ENCODE peak calls at places on chromosome 2, in six cellular contexts. K is fibroblast of pulmonary artery; J is stimulated activated CD4-positive, alpha-beta T cell treated with anti-CD3 and anti-CD28 coated beads, Interleukin-1b, Interleukin-23, amount 100 ng/mL, for 24 hours; M is MM.1S; W is midbrain; T is prostate gland. N is an unnamed sample.
A peak's percentile ranks its signal among the peaks of the same experiment; 100 is the strongest.

GRCh38 chr2:239602290-239603282 is 201.8 kb upstream of the HDAC4 start:
- DNase-seq in K (no peak), J (no peak), M (no peak), W (no peak), T (no peak), N (no peak)

GRCh38 chr2:68832161-68832869 is 38.9 kb downstream of the BMP10 start:
- DNase-seq in K (peak; percentile 91), J (no peak), M (peak; percentile 76), W (peak; percentile 43), T (no peak), N (no peak)

GRCh38 chr2:162261032-162261945 is 18.0 kb upstream of the FAP start:
- DNase-seq in K (peak; percentile 79), J (no peak), M (peak; percentile 64), W (no peak), T (no peak), N (no peak)

GRCh38 chr2:109513749-109514588 is 99.8 kb downstream of the SEPTIN10 start:
- DNase-seq in K (peak; percentile 91), J (no peak), M (no peak), W (peak; percentile 4), T (no peak), N (no peak)

GRCh38 chr2:383888-384287 is 96.0 kb upstream of the ALKAL2 start:
- DNase-seq in K (no peak), J (no peak), M (no peak), W (no peak), T (no peak), N (no peak)

GRCh38 chr2:238791345-238791744 is 56.5 kb upstream of the TWIST2 start:
- DNase-seq in K (no peak), J (no peak), M (no peak), W (no peak), T (no peak), N (no peak)

GRCh38 chr2:72738096-72738495 is 87.7 kb downstream of the EXOC6B start:
- DNase-seq in K (no peak), J (no peak), M (no peak), W (no peak), T (no peak), N (no peak)

GRCh38 chr2:143960177-143960576 is 559.7 kb downstream of the ZEB2 start:
- DNase-seq in K (no peak), J (no peak), M (no peak), W (no peak), T (no peak), N (no peak)

GRCh38 chr2:210299974-210300373 is 15.0 kb downstream of the MYL1 start:
- DNase-seq in K (no peak), J (no peak), M (no peak), W (no peak), T (no peak), N (peak; percentile 20)

GRCh38 chr2:66604911-66605310 is 170.0 kb downstream of the MEIS1 start:
- DNase-seq in K (no peak), J (no peak), M (no peak), W (no peak), T (no peak), N (no peak)

GRCh38 chr2:209985879-209986278 is 16.6 kb upstream of the RPE start:
- DNase-seq in K (no peak), J (no peak), M (no peak), W (no peak), T (no peak), N (no peak)

GRCh38 chr2:61144697-61145268 is 17.2 kb upstream of the C2orf74 start:
- DNase-seq in K (peak; percentile 99), J (peak; percentile 87), M (peak; percentile 98), W (peak; percentile 94), T (peak; percentile 91), N (peak; percentile 91)

GRCh38 chr2:12254280-12254860 is 462.4 kb upstream of the TRIB2 start:
- DNase-seq in K (no peak), J (no peak), M (no peak), W (no peak), T (no peak), N (no peak)